ENCODE peak calls at places on chromosomes 4 and X, in ten cellular contexts. C, S, A, Y, V, D, U, B, N and O are unnamed samples.

GRCh38 chr4:3322059-3322550 is 29.3 kb downstream of the RGS12 start:
- DNase-seq in Y (peak), N (peak), C (peak), D (no peak), A (peak), B (peak), U (no peak), V (peak), S (no peak), O (peak)

GRCh38 chr4:142743071-142743825 is 102.9 kb downstream of the INPP4B start:
- DNase-seq in U (no peak), A (peak), Y (peak), C (no peak), N (no peak), V (peak), S (no peak), B (no peak), D (no peak), O (peak)

GRCh38 chrX:96770315-96770714 is 85.7 kb downstream of the DIAPH2 start:
- DNase-seq in C (no peak), U (no peak), N (no peak), A (peak), Y (peak), S (no peak), D (no peak), B (peak), V (no peak), O (no peak)

GRCh38 chrX:19303216-19303880 is 40.4 kb upstream of the PDHA1 start:
- DNase-seq in U (no peak), N (no peak), Y (peak), A (peak), B (no peak), V (peak), S (no peak), D (no peak), C (peak), O (peak)

GRCh38 chr4:55733874-55734437 is 85.6 kb upstream of the EXOC1L start:
- DNase-seq in B (no peak), U (peak), N (peak), D (peak), V (peak), S (peak), A (peak), Y (peak), C (peak), O (no peak)

GRCh38 chr4:13912966-13913365 is 285.4 kb upstream of the BOD1L1 start:
- DNase-seq in N (no peak), C (no peak), D (no peak), Y (peak), V (no peak), U (no peak), B (no peak), S (no peak), A (peak), O (peak)

GRCh38 chrX:84046403-84046984 is 141.5 kb downstream of the RPS6KA6 start:
- DNase-seq in N (no peak), S (peak), Y (peak), D (no peak), B (peak), C (no peak), A (peak), U (no peak), V (no peak), O (no peak)

GRCh38 chr4:179164642-179165338 is 1722.6 kb upstream of the AGA start:
- DNase-seq in Y (no peak), N (no peak), B (no peak), V (no peak), S (no peak), U (no peak), D (no peak), C (no peak), A (no peak), O (no peak)

GRCh38 chr4:58191086-58191485 is 1080.9 kb upstream of the IGFBP7 start:
- DNase-seq in Y (no peak), D (no peak), A (no peak), U (no peak), C (no peak), B (no peak), V (no peak), S (no peak), N (no peak), O (no peak)

GRCh38 chrX:42567268-42567667 is 210.7 kb downstream of the PPP1R2C start:
- DNase-seq in Y (no peak), U (no peak), C (no peak), N (no peak), S (no peak), A (no peak), V (peak), D (no peak), B (no peak), O (no peak)

GRCh38 chrX:110012818-110013484 is 10.0 kb downstream of the TMEM164 start:
- DNase-seq in C (no peak), D (no peak), B (no peak), N (no peak), Y (no peak), S (no peak), A (no peak), U (no peak), V (no peak), O (no peak)

GRCh38 chr4:128163177-128164117 is 102.3 kb downstream of the LARP1B start:
- DNase-seq in U (no peak), Y (peak), A (peak), V (no peak), D (no peak), C (no peak), B (no peak), S (peak), N (no peak), O (peak)

GRCh38 chr4:25966171-25966570 is 52.2 kb downstream of the SMIM20 start:
- DNase-seq in C (no peak), A (no peak), Y (no peak), U (no peak), N (no peak), S (no peak), V (no peak), B (no peak), D (no peak), O (no peak)

GRCh38 chr4:73864365-73864764 is 4.8 kb upstream of the CXCL1 start:
- DNase-seq in N (no peak), B (peak), Y (no peak), A (no peak), V (no peak), U (no peak), D (no peak), S (no peak), C (no peak), O (no peak)

GRCh38 chr4:63717384-63717783 is 691.9 kb downstream of the TECRL start:
- DNase-seq in D (no peak), S (no peak), N (no peak), V (no peak), U (no peak), B (peak), C (no peak), Y (peak), A (no peak), O (no peak)

GRCh38 chrX:19855700-19856381 is 31.6 kb downstream of the SH3KBP1 start:
- DNase-seq in U (no peak), C (no peak), A (peak), Y (peak), B (no peak), S (no peak), N (no peak), D (no peak), V (no peak), O (no peak)

GRCh38 chr4:168917150-168917779 is 92.8 kb downstream of the CBR4 start:
- DNase-seq in S (peak), D (no peak), C (no peak), Y (peak), V (peak), A (peak), U (no peak), B (peak), N (no peak), O (no peak)

GRCh38 chrX:42686296-42686695 is 91.7 kb downstream of the PPP1R2C start:
- DNase-seq in B (no peak), Y (no peak), N (no peak), U (no peak), S (no peak), D (no peak), V (no peak), A (no peak), C (no peak), O (no peak)

GRCh38 chr4:57426779-57427395 is 316.7 kb upstream of the IGFBP7 start:
- DNase-seq in V (peak), N (no peak), A (peak), C (no peak), U (peak), B (peak), S (peak), Y (peak), D (peak), O (no peak)

GRCh38 chr4:101790521-101791188 is at the start of gene BANK1:
- DNase-seq in D (peak), N (no peak), Y (peak), S (no peak), C (no peak), A (no peak), V (no peak), U (peak), B (peak), O (no peak)

GRCh38 chrX:154607370-154607769 is 11.7 kb downstream of the CTAG1B start:
- DNase-seq in Y (no peak), C (no peak), U (no peak), D (no peak), B (no peak), N (no peak), A (no peak), V (no peak), S (no peak), O (no peak)

GRCh38 chr4:187478292-187479205 is 517.0 kb upstream of the ZFP42 start:
- DNase-seq in U (no peak), S (peak), N (no peak), Y (peak), D (no peak), A (peak), V (peak), B (peak), C (no peak), O (peak)

GRCh38 chrX:41167888-41168287 is 82.6 kb downstream of the USP9X start:
- DNase-seq in N (no peak), B (no peak), C (no peak), S (no peak), D (no peak), U (no peak), A (no peak), V (no peak), Y (no peak), O (no peak)

GRCh38 chr4:41609851-41610250 is 71.9 kb downstream of the LIMCH1 start:
- DNase-seq in A (no peak), V (no peak), N (no peak), C (no peak), S (no peak), Y (no peak), D (no peak), B (no peak), U (no peak), O (no peak)
- H3K4me3 ChIP-seq in A (no peak), V (no peak), N (no peak), C (no peak), S (no peak), Y (no peak), D (no peak), B (no peak), U (no peak), O (no peak)

GRCh38 chrX:81957318-81957717 is 755.4 kb downstream of the SH3BGRL start:
- DNase-seq in B (no peak), C (no peak), D (no peak), N (no peak), S (no peak), Y (no peak), A (no peak), V (no peak), U (no peak), O (no peak)

DNA sequence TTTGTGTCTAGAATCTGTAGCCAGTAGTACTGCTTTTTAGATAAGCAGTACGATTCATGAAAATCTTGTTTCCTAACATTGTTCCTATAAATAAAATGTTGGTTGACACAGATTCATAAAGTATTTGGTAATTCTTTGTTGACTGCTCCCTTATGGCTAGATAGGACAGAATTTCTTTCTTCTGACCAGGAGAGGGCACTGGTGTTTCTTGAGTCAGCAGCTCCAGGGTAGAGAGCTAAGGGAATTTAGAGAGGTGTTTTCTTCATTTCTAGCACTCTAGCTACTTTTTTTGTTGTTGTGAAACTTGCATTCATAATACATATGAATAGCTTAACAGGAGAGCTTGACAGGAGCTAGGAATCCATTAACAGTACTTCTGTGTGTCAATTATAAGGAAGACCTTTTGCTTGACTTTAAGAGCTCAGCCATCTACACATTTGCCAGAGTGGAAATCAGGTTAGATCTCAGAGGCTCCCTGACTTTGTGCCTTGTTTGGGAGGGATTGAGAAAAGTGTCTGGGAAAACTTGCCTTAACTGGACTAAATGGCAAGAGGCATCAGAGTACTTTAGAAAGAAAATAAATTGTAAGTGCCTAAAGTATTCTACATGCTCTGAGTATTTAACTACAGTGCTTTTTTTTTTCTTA is 756.1 kb downstream of the SH3BGRL start:
- DNase-seq in N (no peak), V (no peak), Y (no peak), C (no peak), U (no peak), S (no peak), B (peak), D (no peak), A (no peak), O (no peak)
- TF ChIP-seq CTCF in N (peak), V (no peak), Y (no peak), C (no peak), U (no peak), S (no peak), B (no peak), D (peak), A (no peak), O (no peak)

DNA sequence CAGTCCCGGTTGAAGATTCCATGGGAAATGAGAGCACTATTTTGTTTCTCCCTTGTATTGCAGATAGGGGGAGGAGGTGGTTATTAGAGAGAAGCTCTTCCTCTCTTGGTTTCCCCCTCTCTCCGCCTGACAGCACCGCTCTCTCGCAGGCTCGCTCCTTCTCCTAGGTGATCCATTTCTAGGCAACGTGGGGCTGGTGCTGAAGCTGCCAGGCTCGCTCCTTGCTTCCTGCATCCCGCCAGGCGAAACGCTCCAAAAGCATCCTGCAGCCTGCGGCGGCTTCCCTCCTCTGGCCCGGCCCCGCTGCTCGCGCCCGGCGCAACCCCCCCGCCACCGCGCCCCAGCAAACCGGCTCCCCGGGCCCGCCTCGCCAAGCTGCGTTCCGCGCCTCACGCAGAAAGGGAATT is at the start of gene GRID2:
- DNase-seq in V (no peak), S (no peak), C (no peak), U (no peak), Y (peak), D (no peak), A (peak), N (no peak), B (peak), O (no peak)
- H3K4me3 ChIP-seq in V (peak), S (no peak), C (peak), U (peak), Y (no peak), D (peak), A (peak), N (no peak), B (peak), O (no peak)

DNA sequence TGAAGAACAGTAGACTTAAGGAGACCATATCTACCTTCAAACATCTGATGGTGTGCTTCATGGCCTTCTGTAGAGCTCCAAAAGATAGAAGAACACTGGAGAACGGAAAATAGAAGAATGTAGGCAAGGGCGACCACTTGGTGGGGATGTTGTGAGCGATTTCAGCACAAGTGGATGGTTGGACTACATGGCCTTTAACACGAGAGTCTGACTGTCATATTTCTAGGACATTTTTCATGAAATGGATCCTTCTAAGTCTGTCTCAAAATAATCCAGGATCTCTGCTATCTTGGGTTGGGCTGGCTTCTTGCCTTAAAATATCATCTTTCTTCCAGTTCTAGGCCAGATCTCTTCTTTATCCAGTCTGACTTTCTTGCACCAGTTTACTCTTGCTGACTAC is 1.3 kb upstream of the MID1IP1 start:
- DNase-seq in A (no peak), U (no peak), V (no peak), N (no peak), C (no peak), D (peak), Y (no peak), S (no peak), B (no peak), O (no peak)
- TF ChIP-seq CTCF in A (no peak), U (no peak), V (peak), N (no peak), C (no peak), D (peak), Y (no peak), S (no peak), B (no peak), O (no peak)